ENCODE peak calls at places on chromosomes 11 and 22, in nine cellular contexts. O is astrocyte of the hippocampus; V is activated T-cell treated with anti-CD3 and anti-CD28 coated beads for 4 hours; S is naive thymus-derived CD8-positive, alpha-beta T cell; T is Caco-2; W is HCEC 1CT; R is EH; C is cerebellum; D is stimulated activated CD8-positive, alpha-beta memory T cell treated with anti-CD3 and anti-CD28 coated beads, Interleukin-7, amount 100 ng/mL, for 1 hour. E is an unnamed sample.

GRCh38 chr22:31162015-31162765 is 2.2 kb downstream of the RNF185 start:
- DNase-seq in O (peak; percentile 11), V (no peak), S (no peak), T (no peak), W (no peak), R (peak; percentile 35), C (no peak), D (no peak), E (no peak)

GRCh38 chr11:76023408-76024068 is 182.8 kb downstream of the WNT11 start:
- DNase-seq in O (no peak), V (no peak), S (no peak), T (no peak), W (no peak), R (no peak), C (no peak), D (no peak), E (no peak)

GRCh38 chr22:19822301-19823117 is 32.2 kb downstream of the GNB1L start:
- DNase-seq in O (no peak), V (no peak), S (no peak), T (no peak), W (no peak), R (no peak), C (no peak), D (no peak), E (no peak)

GRCh38 chr22:29997516-29997915 is 82.7 kb upstream of the HORMAD2 start:
- DNase-seq in O (no peak), V (no peak), S (no peak), T (no peak), W (no peak), R (no peak), C (no peak), D (no peak), E (no peak)

GRCh38 chr11:61855939-61856730 is 28.0 kb downstream of the FADS2 start:
- DNase-seq in O (no peak), V (no peak), S (no peak), T (no peak), W (peak; percentile 21), R (no peak), C (peak; percentile 49), D (no peak), E (peak; percentile 21)

GRCh38 chr11:43833657-43834073 is 47.0 kb upstream of the ALKBH3 start:
- DNase-seq in O (peak; percentile 46), V (no peak), S (no peak), T (peak; percentile 54), W (peak; percentile 76), R (peak; percentile 72), C (peak; percentile 62), D (no peak), E (peak; percentile 56)

GRCh38 chr11:125070699-125071254 is 7.7 kb downstream of the SLC37A2 start:
- DNase-seq in O (no peak), V (no peak), S (no peak), T (peak; percentile 59), W (peak; percentile 95), R (peak; percentile 61), C (no peak), D (no peak), E (peak; percentile 85)

GRCh38 chr22:50184004-50184461 is 1.7 kb upstream of the TRABD start:
- DNase-seq in O (peak; percentile 79), V (no peak), S (no peak), T (no peak), W (peak; percentile 48), R (peak; percentile 80), C (peak; percentile 85), D (no peak), E (no peak)

GRCh38 chr22:45678961-45679912 is 7.6 kb downstream of the ATXN10 start:
- DNase-seq in O (peak; percentile 62), V (no peak), S (no peak), T (no peak), W (peak; percentile 84), R (peak; percentile 79), C (no peak), D (no peak), E (peak; percentile 87)

GRCh38 chr11:65546217-65546958 is 11.8 kb downstream of the LTBP3 start:
- DNase-seq in O (peak; percentile 72), V (peak; percentile 99), S (peak; percentile 98), T (peak; percentile 99), W (no peak), R (no peak), C (peak; percentile 90), D (peak; percentile 99), E (no peak)

GRCh38 chr11:68908273-68908672 is 4.6 kb downstream of the IGHMBP2 start:
- DNase-seq in O (no peak), V (no peak), S (no peak), T (no peak), W (no peak), R (no peak), C (no peak), D (no peak), E (no peak)

GRCh38 chr11:124801014-124801413 is 808 bp upstream of the MSANTD2 start:
- DNase-seq in O (peak; percentile 33), V (no peak), S (no peak), T (no peak), W (peak; percentile 77), R (peak; percentile 68), C (no peak), D (no peak), E (peak; percentile 70)

GRCh38 chr11:76077575-76078150 is 128.6 kb downstream of the WNT11 start:
- DNase-seq in O (peak; percentile 45), V (no peak), S (peak; percentile 1), T (no peak), W (no peak), R (peak; percentile 34), C (no peak), D (no peak), E (peak; percentile 9)

GRCh38 chr11:105935791-105936190 is 86.2 kb downstream of the MSANTD4 start:
- DNase-seq in O (peak; percentile 71), V (no peak), S (no peak), T (no peak), W (peak; percentile 55), R (peak; percentile 40), C (no peak), D (no peak), E (peak; percentile 73)

GRCh38 chr22:22343603-22344276 is 99.2 kb downstream of the VPREB1 start:
- DNase-seq in O (no peak), V (no peak), S (no peak), T (no peak), W (no peak), R (no peak), C (no peak), D (no peak), E (no peak)

GRCh38 chr11:116175707-116176106 is 597.1 kb downstream of the BUD13 start:
- DNase-seq in O (no peak), V (no peak), S (no peak), T (no peak), W (no peak), R (no peak), C (peak; percentile 62), D (no peak), E (no peak)

GRCh38 chr11:116879789-116880402 is 42.5 kb upstream of the APOA1 start:
- DNase-seq in O (peak; percentile 85), V (no peak), S (peak; percentile 49), T (peak; percentile 64), W (peak; percentile 77), R (peak; percentile 76), C (peak; percentile 69), D (no peak), E (peak; percentile 77)

GRCh38 chr11:2549491-2549875 is 104.7 kb downstream of the KCNQ1 start:
- DNase-seq in O (no peak), V (no peak), S (no peak), T (no peak), W (no peak), R (no peak), C (no peak), D (no peak), E (no peak)

GRCh38 chr11:106468091-106468490 is 390.6 kb downstream of the AASDHPPT start:
- DNase-seq in O (peak; percentile 67), V (no peak), S (no peak), T (peak; percentile 76), W (peak; percentile 64), R (peak; percentile 70), C (no peak), D (no peak), E (peak; percentile 70)

GRCh38 chr11:2582436-2582931 is 117.3 kb downstream of the KCNQ1OT1 start:
- DNase-seq in O (peak; percentile 21), V (no peak), S (no peak), T (no peak), W (no peak), R (no peak), C (no peak), D (no peak), E (no peak)

GRCh38 chr11:75536786-75537629 is 11.3 kb upstream of the GDPD5 start:
- DNase-seq in O (no peak), V (no peak), S (no peak), T (no peak), W (peak; percentile 41), R (peak; percentile 25), C (no peak), D (peak; percentile 36), E (peak; percentile 20)

GRCh38 chr11:95924414-95924760 is 480 bp upstream of the MTMR2 start:
- DNase-seq in O (peak; percentile 42), V (no peak), S (peak; percentile 2), T (no peak), W (peak; percentile 30), R (peak; percentile 60), C (no peak), D (no peak), E (peak; percentile 32)

GRCh38 chr22:32200752-32201151 is 4.1 kb downstream of the RFPL2 start:
- DNase-seq in O (no peak), V (no peak), S (no peak), T (no peak), W (no peak), R (no peak), C (no peak), D (no peak), E (no peak)

GRCh38 chr22:37769056-37769455 is 38.7 kb upstream of the GCAT start:
- DNase-seq in O (no peak), V (no peak), S (no peak), T (no peak), W (no peak), R (no peak), C (no peak), D (no peak), E (no peak)

GRCh38 chr11:32827276-32827675 is 2.5 kb upstream of the PRRG4 start:
- DNase-seq in O (no peak), V (no peak), S (no peak), T (no peak), W (no peak), R (no peak), C (no peak), D (no peak), E (no peak)

GRCh38 chr11:114762437-114762836 is 84.1 kb downstream of the NXPE2 start:
- DNase-seq in O (peak; percentile 83), V (no peak), S (peak; percentile 9), T (peak; percentile 81), W (no peak), R (peak; percentile 61), C (peak; percentile 40), D (no peak), E (peak; percentile 29)

GRCh38 chr11:2681408-2682145 is 18.2 kb downstream of the KCNQ1OT1 start:
- DNase-seq in O (no peak), V (no peak), S (no peak), T (no peak), W (no peak), R (no peak), C (no peak), D (no peak), E (no peak)

GRCh38 chr22:48551716-48552268 is 1275.9 kb downstream of the BRD1 start:
- DNase-seq in O (no peak), V (no peak), S (no peak), T (no peak), W (no peak), R (no peak), C (no peak), D (no peak), E (no peak)

GRCh38 chr11:38900156-38900679 is 2302.2 kb upstream of the RAG2 start:
- DNase-seq in O (no peak), V (no peak), S (no peak), T (no peak), W (no peak), R (no peak), C (no peak), D (no peak), E (no peak)

E was measured in LHCN-M2.